ENCODE peak calls at places on chromosomes 3 and 15, in nine cellular contexts. G, S, D, T, M, L, W, X and P are unnamed samples.

GRCh38 chr3:16767006-16767405 is 117.7 kb upstream of the PLCL2 start:
- DNase-seq in G (no peak), S (no peak), D (no peak), T (no peak), M (no peak), L (no peak), W (no peak), X (no peak), P (no peak)

GRCh38 chr3:69320867-69321266 is 65.0 kb downstream of the FRMD4B start:
- DNase-seq in G (no peak), S (no peak), D (no peak), T (no peak), M (no peak), L (no peak), W (no peak), X (peak), P (no peak)

GRCh38 chr3:152419748-152420147 is 151.0 kb downstream of the MBNL1 start:
- DNase-seq in G (no peak), S (no peak), D (no peak), T (no peak), M (no peak), L (no peak), W (no peak), X (no peak), P (no peak)

GRCh38 chr15:29289179-29289578 is 19.6 kb upstream of the NSMCE3 start:
- DNase-seq in G (no peak), S (no peak), D (no peak), T (no peak), M (no peak), L (no peak), W (no peak), X (no peak), P (no peak)

GRCh38 chr3:8988791-8989558 is 25.7 kb upstream of the RAD18 start:
- DNase-seq in G (no peak), S (no peak), D (no peak), T (no peak), M (no peak), L (no peak), W (no peak), X (no peak), P (no peak)

GRCh38 chr15:96585634-96586386 is 255.3 kb downstream of the NR2F2 start:
- DNase-seq in G (peak), S (no peak), D (no peak), T (no peak), M (peak), L (no peak), W (no peak), X (peak), P (no peak)

GRCh38 chr3:107798381-107798780 is 275.6 kb downstream of the BBX start:
- DNase-seq in G (peak), S (no peak), D (no peak), T (no peak), M (no peak), L (no peak), W (no peak), X (no peak), P (no peak)

GRCh38 chr15:56893349-56893678 is 25.1 kb upstream of the TCF12 start:
- DNase-seq in G (no peak), S (no peak), D (no peak), T (no peak), M (no peak), L (no peak), W (no peak), X (no peak), P (no peak)

GRCh38 chr15:35888815-35889214 is 342.9 kb upstream of the DPH6 start:
- DNase-seq in G (no peak), S (no peak), D (no peak), T (no peak), M (no peak), L (no peak), W (no peak), X (no peak), P (no peak)

GRCh38 chr3:4351164-4351855 is 48.1 kb downstream of the SETMAR start:
- DNase-seq in G (no peak), S (no peak), D (no peak), T (no peak), M (peak), L (no peak), W (no peak), X (peak), P (no peak)

GRCh38 chr3:71360694-71361093 is 222.8 kb downstream of the FOXP1 start:
- DNase-seq in G (no peak), S (no peak), D (no peak), T (no peak), M (no peak), L (no peak), W (no peak), X (no peak), P (no peak)

GRCh38 chr3:71753716-71754609 is at the start of gene GPR27:
- DNase-seq in G (peak), S (no peak), D (peak), T (peak), M (no peak), L (peak), W (peak), X (peak), P (no peak)

GRCh38 chr15:42080585-42081462 is 13.5 kb downstream of the PLA2G4D start:
- DNase-seq in G (peak), S (peak), D (no peak), T (no peak), M (no peak), L (no peak), W (no peak), X (no peak), P (no peak)

GRCh38 chr3:177516130-177517011 is 319.1 kb upstream of the TBL1XR1 start:
- DNase-seq in G (peak), S (no peak), D (no peak), T (no peak), M (peak), L (peak), W (peak), X (no peak), P (no peak)

GRCh38 chr3:158842946-158843345 is 41.1 kb downstream of the MFSD1 start:
- DNase-seq in G (no peak), S (no peak), D (no peak), T (no peak), M (no peak), L (no peak), W (no peak), X (no peak), P (no peak)

GRCh38 chr15:37872661-37873060 is 61.8 kb upstream of the TMCO5A start:
- DNase-seq in G (no peak), S (no peak), D (no peak), T (no peak), M (no peak), L (no peak), W (no peak), X (no peak), P (no peak)

GRCh38 chr3:112111785-112112402 is 21.2 kb downstream of the GCSAM start:
- DNase-seq in G (peak), S (peak), D (peak), T (peak), M (peak), L (peak), W (peak), X (peak), P (no peak)

GRCh38 chr3:99753268-99753975 is 64.2 kb upstream of the CMSS1 start:
- DNase-seq in G (peak), S (no peak), D (no peak), T (no peak), M (peak), L (peak), W (no peak), X (peak), P (no peak)

GRCh38 chr3:169120928-169121327 is 542.6 kb downstream of the MECOM start:
- DNase-seq in G (no peak), S (no peak), D (no peak), T (no peak), M (no peak), L (no peak), W (no peak), X (no peak), P (no peak)

GRCh38 chr3:110292102-110292501 is 779.5 kb upstream of the NECTIN3 start:
- DNase-seq in G (no peak), S (no peak), D (no peak), T (no peak), M (no peak), L (no peak), W (no peak), X (no peak), P (no peak)

GRCh38 chr3:115040673-115041286 is 106.3 kb downstream of the ZBTB20 start:
- DNase-seq in G (peak), S (no peak), D (no peak), T (peak), M (peak), L (peak), W (peak), X (peak), P (no peak)

GRCh38 chr3:137163241-137163916 is 205.6 kb downstream of the IL20RB start:
- DNase-seq in G (no peak), S (no peak), D (no peak), T (no peak), M (no peak), L (peak), W (peak), X (no peak), P (no peak)

GRCh38 chr15:85854345-85855097 is 59.8 kb upstream of the KLHL25 start:
- DNase-seq in G (peak), S (peak), D (peak), T (peak), M (peak), L (peak), W (peak), X (peak), P (no peak)

GRCh38 chr3:128278130-128278529 is 124.8 kb downstream of the EEFSEC start:
- DNase-seq in G (no peak), S (no peak), D (no peak), T (no peak), M (no peak), L (no peak), W (no peak), X (no peak), P (no peak)

GRCh38 chr3:56976666-56977560 is 83.6 kb upstream of the SPATA12 start:
- DNase-seq in G (peak), S (no peak), D (no peak), T (no peak), M (peak), L (peak), W (peak), X (no peak), P (no peak)

GRCh38 chr3:632571-633170 is 436.1 kb downstream of the CHL1 start:
- DNase-seq in G (peak), S (peak), D (peak), T (peak), M (peak), L (peak), W (peak), X (peak), P (no peak)

GRCh38 chr3:122247087-122247824 is 63.8 kb downstream of the CASR start:
- DNase-seq in G (no peak), S (no peak), D (no peak), T (no peak), M (no peak), L (no peak), W (no peak), X (peak), P (no peak)

GRCh38 chr15:81795899-81796298 is 249.9 kb downstream of the MEX3B start:
- DNase-seq in G (no peak), S (no peak), D (no peak), T (no peak), M (no peak), L (no peak), W (no peak), X (no peak), P (no peak)

GRCh38 chr15:51375966-51376640 is 34.6 kb downstream of the GLDN start:
- DNase-seq in G (peak), S (no peak), D (no peak), T (no peak), M (peak), L (no peak), W (no peak), X (no peak), P (no peak)

GRCh38 chr3:98778852-98779379 is 15.8 kb downstream of the ST3GAL6 start:
- DNase-seq in G (peak), S (peak), D (no peak), T (no peak), M (peak), L (no peak), W (no peak), X (peak), P (no peak)

GRCh38 chr3:29914861-29915524 is 634.1 kb downstream of the RBMS3 start:
- DNase-seq in G (peak), S (no peak), D (no peak), T (no peak), M (peak), L (no peak), W (no peak), X (no peak), P (no peak)

GRCh38 chr3:95731753-95732152 is 1082.6 kb upstream of the EPHA6 start:
- DNase-seq in G (no peak), S (peak), D (no peak), T (no peak), M (no peak), L (no peak), W (no peak), X (no peak), P (no peak)

GRCh38 chr15:94004697-94005096 is 226.7 kb upstream of the MCTP2 start:
- DNase-seq in G (no peak), S (peak), D (no peak), T (no peak), M (no peak), L (no peak), W (no peak), X (no peak), P (no peak)

GRCh38 chr15:89827821-89828220 is 13.2 kb upstream of the ANPEP start:
- DNase-seq in G (no peak), S (no peak), D (no peak), T (peak), M (no peak), L (no peak), W (no peak), X (no peak), P (no peak)

GRCh38 chr3:113340785-113341184 is 100.5 kb downstream of the CFAP44 start:
- DNase-seq in G (no peak), S (no peak), D (no peak), T (no peak), M (no peak), L (no peak), W (no peak), X (no peak), P (no peak)

DNA sequence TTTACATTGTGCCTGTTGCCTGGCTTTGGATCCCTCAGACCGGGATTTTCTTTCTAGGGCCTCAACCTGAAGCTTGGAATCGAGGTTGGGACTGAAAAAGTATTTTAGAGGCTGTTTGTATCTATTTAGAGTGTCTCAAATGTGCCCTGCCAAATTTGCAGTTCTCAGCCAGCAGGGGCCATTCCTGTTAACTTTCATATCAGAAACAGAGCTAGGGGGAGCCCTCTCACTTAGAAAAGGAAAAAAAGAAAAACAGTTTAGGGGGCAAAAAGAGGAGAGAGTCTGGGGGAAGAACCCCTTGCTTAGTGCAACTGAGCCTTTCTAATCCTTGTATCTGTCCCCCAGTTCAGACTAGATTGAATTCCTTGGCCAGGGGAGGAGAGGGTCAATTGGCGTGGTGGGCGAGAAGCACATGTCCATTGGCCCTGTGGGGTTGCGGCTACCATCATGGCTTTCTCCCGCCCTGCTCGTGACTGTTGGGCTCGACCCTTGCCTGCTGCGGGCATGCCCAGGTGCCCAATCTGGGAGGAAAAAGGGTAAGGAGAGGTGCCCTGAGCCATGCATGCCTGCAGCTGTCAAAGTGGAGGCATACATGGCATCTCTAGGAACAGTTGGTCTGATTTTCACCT is 101.6 kb downstream of the CFAP44 start:
- DNase-seq in G (no peak), S (no peak), D (no peak), T (no peak), M (no peak), L (no peak), W (no peak), X (no peak), P (no peak)
- TF ChIP-seq CTCF in G (peak), S (peak), D (no peak), T (no peak), M (peak), L (no peak), W (no peak), X (no peak), P (peak)

GRCh38 chr3:34678580-34678979 is 880.1 kb downstream of the PDCD6IP start:
- DNase-seq in G (no peak), S (no peak), D (no peak), T (no peak), M (no peak), L (no peak), W (no peak), X (no peak), P (no peak)

GRCh38 chr3:34687671-34688070 is 889.2 kb downstream of the PDCD6IP start:
- DNase-seq in G (no peak), S (no peak), D (no peak), T (no peak), M (no peak), L (no peak), W (no peak), X (no peak), P (no peak)

DNA sequence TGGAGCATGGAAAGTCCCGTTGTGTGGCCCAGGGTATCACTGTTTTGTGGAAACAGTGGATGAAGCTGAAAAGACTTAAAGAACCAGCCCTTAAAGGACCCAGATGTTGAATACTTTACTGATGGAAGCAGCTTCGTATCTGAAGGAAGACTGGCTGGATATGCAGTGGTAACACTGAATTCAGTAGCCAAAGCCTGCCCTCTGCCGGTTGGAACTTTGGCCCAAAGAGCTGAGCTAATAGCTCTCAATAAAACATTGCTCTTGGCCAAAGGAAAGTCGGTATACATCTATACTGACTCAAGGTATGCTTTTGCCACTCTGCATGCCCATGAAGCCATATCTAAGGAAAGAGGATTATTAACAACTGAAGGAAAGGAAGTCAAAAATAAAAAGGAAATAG is 885.4 kb downstream of the PDCD6IP start:
- DNase-seq in G (peak), S (no peak), D (peak), T (peak), M (peak), L (peak), W (peak), X (no peak), P (no peak)
- TF ChIP-seq CTCF in G (peak), S (peak), D (peak), T (peak), M (peak), L (peak), W (peak), X (no peak), P (peak)

GRCh38 chr15:49063402-49064280 is 17.4 kb upstream of the SECISBP2L start:
- DNase-seq in G (no peak), S (no peak), D (no peak), T (no peak), M (no peak), L (no peak), W (no peak), X (peak), P (no peak)
- TF ChIP-seq CTCF in G (no peak), S (no peak), D (no peak), T (no peak), M (no peak), L (no peak), W (no peak), X (no peak), P (no peak)

GRCh38 chr3:31246293-31247062 is 286.2 kb upstream of the STT3B start:
- DNase-seq in G (no peak), S (no peak), D (no peak), T (no peak), M (no peak), L (no peak), W (no peak), X (no peak), P (no peak)

GRCh38 chr3:31247063-31247447 is 285.7 kb upstream of the STT3B start:
- DNase-seq in G (no peak), S (no peak), D (no peak), T (no peak), M (no peak), L (no peak), W (no peak), X (no peak), P (no peak)

GRCh38 chr3:31247850-31248618 is 284.7 kb upstream of the STT3B start:
- DNase-seq in G (peak), S (peak), D (no peak), T (peak), M (no peak), L (no peak), W (no peak), X (no peak), P (no peak)

GRCh38 chr3:31242561-31242960 is 290.2 kb upstream of the STT3B start:
- DNase-seq in G (no peak), S (no peak), D (no peak), T (no peak), M (no peak), L (no peak), W (no peak), X (no peak), P (no peak)

GRCh38 chr3:31244929-31245817 is 287.6 kb upstream of the STT3B start:
- DNase-seq in G (no peak), S (no peak), D (no peak), T (no peak), M (no peak), L (no peak), W (no peak), X (no peak), P (no peak)
- TF ChIP-seq CTCF in G (no peak), S (peak), D (no peak), T (no peak), M (no peak), L (no peak), W (no peak), X (no peak), P (peak)

GRCh38 chr3:161854232-161854771 is 357.7 kb downstream of the OTOL1 start:
- DNase-seq in G (peak), S (peak), D (no peak), T (no peak), M (peak), L (peak), W (peak), X (peak), P (no peak)
- TF ChIP-seq CTCF in G (peak), S (peak), D (peak), T (no peak), M (peak), L (peak), W (peak), X (peak), P (peak)

DNA sequence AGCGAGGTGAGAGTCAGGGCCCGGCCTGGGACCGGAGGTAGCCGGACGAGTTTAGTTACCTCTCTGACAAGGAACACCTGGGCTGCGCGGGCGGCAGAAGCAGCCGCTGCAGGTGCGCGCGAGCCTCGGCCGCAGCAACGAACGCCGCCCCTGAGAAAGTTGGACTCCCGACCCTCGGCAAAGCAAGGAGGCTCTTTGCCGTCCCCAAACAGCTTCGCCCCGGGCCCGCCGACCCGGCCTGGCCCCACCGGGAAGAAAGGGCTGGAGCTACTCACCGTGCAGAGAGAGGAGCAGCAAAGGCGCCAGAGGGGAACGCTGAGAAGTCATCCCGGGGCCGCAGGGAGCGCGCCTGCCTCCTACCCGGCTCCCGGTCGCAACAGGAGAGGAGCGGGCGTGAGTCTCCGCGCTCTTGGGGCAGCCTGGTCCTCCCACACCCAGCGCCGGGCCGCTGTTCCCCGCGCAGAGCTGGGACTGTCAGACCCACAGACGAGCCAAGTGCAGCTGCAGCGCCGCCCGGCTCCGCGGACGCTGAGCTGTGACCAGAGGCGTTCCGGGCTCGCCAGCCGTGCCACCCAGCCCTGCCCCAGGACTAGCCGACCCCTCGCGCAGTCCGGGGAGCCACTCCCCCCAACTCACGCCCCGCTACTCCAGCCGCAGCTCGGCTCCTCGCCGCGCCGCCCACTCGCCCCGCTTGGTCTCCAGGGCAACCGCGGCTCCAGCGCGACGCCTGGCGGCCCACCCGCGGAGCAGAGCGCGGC is at the start of gene IGSF11:
- DNase-seq in G (peak), S (peak), D (peak), T (peak), M (no peak), L (peak), W (peak), X (peak), P (no peak)
- TF ChIP-seq CTCF in G (no peak), S (peak), D (peak), T (peak), M (peak), L (no peak), W (peak), X (no peak), P (peak)

GRCh38 chr15:39887832-39888231 is 32.2 kb downstream of the GPR176 start:
- DNase-seq in G (peak), S (no peak), D (no peak), T (peak), M (peak), L (no peak), W (no peak), X (peak), P (no peak)
- TF ChIP-seq CTCF in G (peak), S (peak), D (no peak), T (peak), M (peak), L (no peak), W (no peak), X (no peak), P (peak)